ENCODE peak calls at places on chromosomes 5 and 9, in five cellular contexts. F, Y, S, W and M are unnamed samples.

GRCh38 chr9:109451311-109452025 is 46.6 kb downstream of the PTPN3 start:
- DNase-seq in S (peak; percentile 30), F (peak; percentile 48), W (no peak), Y (no peak), M (peak; percentile 1)

GRCh38 chr5:154945695-154946301 is 4.9 kb downstream of the MRPL22 start:
- DNase-seq in F (peak; percentile 46), Y (peak; percentile 6), S (peak; percentile 20), W (peak; percentile 21), M (peak; percentile 15)

GRCh38 chr5:132065351-132065937 is 5.0 kb downstream of the IL3 start:
- DNase-seq in Y (peak; percentile 19), F (peak; percentile 91), S (peak; percentile 79), W (peak; percentile 78), M (peak; percentile 78)

GRCh38 chr5:54601393-54601792 is 83.8 kb downstream of the SNX18 start:
- DNase-seq in S (no peak), W (no peak), Y (no peak), F (no peak), M (no peak)

GRCh38 chr9:13445123-13445522 is 165.6 kb upstream of the MPDZ start:
- DNase-seq in S (no peak), W (no peak), F (no peak), Y (peak; percentile 65), M (no peak)

GRCh38 chr9:14260101-14260500 is 53.8 kb downstream of the NFIB start:
- DNase-seq in S (no peak), Y (no peak), W (no peak), F (no peak), M (no peak)

GRCh38 chr5:50958852-50959457 is 292.5 kb downstream of the PARP8 start:
- DNase-seq in W (peak; percentile 35), S (peak; percentile 54), Y (peak; percentile 76), F (peak; percentile 92), M (peak; percentile 57)

GRCh38 chr9:89812556-89813181 is 207.9 kb downstream of the GADD45G start:
- DNase-seq in Y (no peak), F (no peak), S (no peak), W (no peak), M (no peak)

GRCh38 chr5:180137401-180138213 is 66.0 kb upstream of the RNF130 start:
- DNase-seq in Y (no peak), F (no peak), W (no peak), S (no peak), M (no peak)

GRCh38 chr5:42912184-42912766 is 100.6 kb upstream of the SELENOP start:
- DNase-seq in F (peak; percentile 87), W (peak; percentile 57), S (peak; percentile 26), Y (peak; percentile 95), M (peak; percentile 18)